ENCODE peak calls at places on chromosomes 13 and 19, in four cellular contexts. U is SK-N-SH, K is K562, A is GM12878. L is an unnamed sample.

GRCh38 chr13:70391678-70392077 is 283.4 kb upstream of the KLHL1 start:
- DNase-seq in U (no peak), K (no peak), A (no peak), L (peak; percentile 14)

GRCh38 chr19:41706741-41707501 is 1.5 kb upstream of the CEACAM5 start:
- DNase-seq in K (peak; percentile 94), U (peak; percentile 79), A (peak; percentile 3), L (peak; percentile 64)

GRCh38 chr13:103788061-103788652 is 721.9 kb upstream of the SLC10A2 start:
- DNase-seq in U (no peak), A (no peak), K (no peak), L (no peak)

GRCh38 chr19:54430306-54431254 is 15.3 kb downstream of the TTYH1 start:
- DNase-seq in A (no peak), U (peak; percentile 86), K (peak; percentile 87), L (no peak)

GRCh38 chr13:75181906-75182305 is 300.1 kb downstream of the TBC1D4 start:
- DNase-seq in U (no peak), A (no peak), K (no peak), L (no peak)

GRCh38 chr19:56476671-56477428 is at the start of gene ZNF667:
- DNase-seq in U (peak; percentile 28), A (no peak), K (no peak), L (no peak)

GRCh38 chr19:20038358-20039202 is 725 bp downstream of the ZNF682 start:
- DNase-seq in U (no peak), K (no peak), A (no peak), L (no peak)

GRCh38 chr19:27734496-27735220 is 1478.3 kb downstream of the UQCRFS1 start:
- DNase-seq in A (no peak), K (no peak), U (no peak), L (no peak)

GRCh38 chr19:46542428-46543230 is 47.0 kb upstream of the PNMA8B start:
- DNase-seq in A (no peak), U (peak; percentile 77), K (peak; percentile 75), L (peak; percentile 79)

GRCh38 chr13:26978081-26978860 is 193.3 kb downstream of the USP12 start:
- DNase-seq in A (no peak), U (no peak), K (no peak), L (no peak)

GRCh38 chr13:40812724-40813445 is 23.5 kb downstream of the SLC25A15 start:
- DNase-seq in K (peak; percentile 6), A (no peak), U (no peak), L (no peak)

GRCh38 chr19:57914517-57914916 is 1.9 kb downstream of the ZNF417 start:
- DNase-seq in U (no peak), A (no peak), K (no peak), L (peak; percentile 13)

GRCh38 chr13:51501592-51502205 is 48.9 kb upstream of the INTS6 start:
- DNase-seq in A (no peak), K (no peak), U (no peak), L (no peak)

GRCh38 chr19:3333020-3333583 is 33.3 kb upstream of the NFIC start:
- DNase-seq in K (no peak), A (no peak), U (no peak), L (no peak)

GRCh38 chr13:83151308-83151660 is 731.0 kb downstream of the SLITRK1 start:
- DNase-seq in A (no peak), U (no peak), K (no peak), L (no peak)

GRCh38 chr19:1407662-1408299 is 395 bp downstream of the DAZAP1 start:
- DNase-seq in A (no peak), U (no peak), K (peak; percentile 87), L (no peak)

GRCh38 chr13:20945952-20946383 is 43.4 kb upstream of the XPO4 start:
- DNase-seq in U (peak; percentile 30), A (no peak), K (no peak), L (no peak)

GRCh38 chr13:50537029-50537428 is 306.5 kb downstream of the DLEU7 start:
- DNase-seq in A (no peak), U (no peak), K (no peak), L (no peak)

GRCh38 chr13:39676315-39676876 is 20.9 kb downstream of the COG6 start:
- DNase-seq in U (peak; percentile 19), A (no peak), K (no peak), L (peak; percentile 28)

GRCh38 chr13:76735641-76736040 is 150.6 kb downstream of the KCTD12 start:
- DNase-seq in K (no peak), A (peak; percentile 23), U (no peak), L (no peak)

GRCh38 chr13:29654807-29655547 is 59.5 kb upstream of the SLC7A1 start:
- DNase-seq in U (no peak), A (no peak), K (no peak), L (no peak)

GRCh38 chr13:101453784-101454201 is 1.3 kb downstream of the ITGBL1 start:
- DNase-seq in U (peak; percentile 72), K (no peak), A (no peak), L (no peak)

GRCh38 chr19:13611596-13611995 is 105.3 kb upstream of the CACNA1A start:
- DNase-seq in A (no peak), K (no peak), U (no peak), L (no peak)

GRCh38 chr19:4009990-4010807 is 2.7 kb downstream of the PIAS4 start:
- DNase-seq in K (no peak), A (no peak), U (peak; percentile 6), L (no peak)

GRCh38 chr19:51809787-51810186 is 14.8 kb downstream of the FPR3 start:
- DNase-seq in U (no peak), A (no peak), K (no peak), L (peak; percentile 21)

GRCh38 chr13:22427783-22428182 is 753.0 kb upstream of the SGCG start:
- DNase-seq in U (no peak), A (no peak), K (no peak), L (no peak)

GRCh38 chr19:38676023-38676877 is 28.8 kb downstream of the ACTN4 start:
- DNase-seq in K (peak; percentile 62), U (no peak), A (no peak), L (no peak)

GRCh38 chr13:60957816-60958215 is 457.8 kb downstream of the PCDH20 start:
- DNase-seq in K (no peak), A (no peak), U (no peak), L (no peak)

GRCh38 chr13:95317037-95317989 is 16.1 kb upstream of the ABCC4 start:
- DNase-seq in K (peak; percentile 31), A (no peak), U (no peak), L (no peak)

GRCh38 chr13:46743191-46743590 is 53.8 kb downstream of the ESD start:
- DNase-seq in K (no peak), U (no peak), A (no peak), L (no peak)

GRCh38 chr19:30113182-30113581 is 171.1 kb downstream of the URI1 start:
- DNase-seq in A (no peak), U (no peak), K (no peak), L (no peak)

GRCh38 chr13:102049853-102050252 is 352.0 kb downstream of the FGF14 start:
- DNase-seq in A (no peak), K (no peak), U (no peak), L (no peak)

GRCh38 chr13:51583875-51584730 is at the start of gene WDFY2:
- DNase-seq in A (peak; percentile 99), U (peak; percentile 96), K (peak; percentile 92), L (peak; percentile 99)

GRCh38 chr19:19956431-19957075 is 55.8 kb downstream of the ZNF93 start:
- DNase-seq in U (no peak), K (no peak), A (no peak), L (no peak)

GRCh38 chr19:5147971-5148793 is 179.3 kb downstream of the KDM4B start:
- DNase-seq in U (no peak), K (no peak), A (no peak), L (no peak)
- TF ChIP-seq RFX5 in U (no peak), K (no peak), A (no peak), L (no peak)

GRCh38 chr13:73171926-73172325 is 113.1 kb downstream of the KLF5 start:
- DNase-seq in K (no peak), A (no peak), U (no peak), L (no peak)
- TF ChIP-seq NFIC in K (no peak), A (no peak), U (no peak), L (no peak)

DNA sequence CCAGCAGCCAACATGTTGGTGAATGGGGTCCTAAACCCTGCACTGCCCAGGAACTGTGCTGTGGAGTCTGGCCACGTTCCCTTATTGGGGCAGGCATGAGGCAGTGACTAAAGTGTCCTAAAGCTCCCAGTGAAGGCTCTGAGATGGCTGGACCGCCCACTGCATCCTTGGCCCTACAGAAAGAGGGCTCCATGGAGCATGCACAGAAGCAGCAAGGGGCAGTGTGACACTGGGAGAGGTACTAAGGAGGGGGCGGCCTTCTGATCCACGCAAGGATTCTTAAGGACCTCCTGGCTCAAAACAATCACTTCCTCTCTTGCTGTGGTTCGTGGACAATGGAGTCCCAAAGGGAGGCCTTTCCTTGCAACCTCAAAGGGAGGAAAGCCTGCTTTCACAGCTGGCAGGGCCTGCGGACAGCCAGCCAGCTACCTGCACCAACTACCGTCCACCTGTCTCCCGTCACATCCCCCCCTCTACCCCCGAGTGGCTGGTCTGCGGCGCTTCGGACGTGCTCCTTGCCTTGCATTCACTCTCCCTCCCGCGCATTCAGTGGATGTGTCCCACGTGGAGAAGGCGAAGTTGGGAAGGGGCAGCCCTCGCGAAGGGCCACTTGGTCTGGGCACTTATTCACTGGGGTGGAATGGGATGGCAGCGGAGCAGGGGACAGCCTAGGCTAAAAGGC is 63.9 kb upstream of the STARD13 start:
- DNase-seq in A (no peak), K (no peak), U (no peak), L (no peak)
- TF ChIP-seq RFX5 in A (no peak), K (no peak), U (no peak), L (no peak)

GRCh38 chr19:6234527-6234926 is 45.2 kb downstream of the MLLT1 start:
- DNase-seq in K (no peak), U (peak; percentile 31), A (no peak), L (no peak)

GRCh38 chr19:6233051-6233826 is 46.5 kb downstream of the MLLT1 start:
- DNase-seq in A (no peak), U (no peak), K (no peak), L (no peak)

GRCh38 chr19:6236310-6237291 is 43.2 kb downstream of the MLLT1 start:
- DNase-seq in K (no peak), A (no peak), U (peak; percentile 46), L (no peak)

GRCh38 chr19:6233827-6234511 is 45.8 kb downstream of the MLLT1 start:
- DNase-seq in A (no peak), K (peak; percentile 37), U (peak; percentile 68), L (no peak)

DNA sequence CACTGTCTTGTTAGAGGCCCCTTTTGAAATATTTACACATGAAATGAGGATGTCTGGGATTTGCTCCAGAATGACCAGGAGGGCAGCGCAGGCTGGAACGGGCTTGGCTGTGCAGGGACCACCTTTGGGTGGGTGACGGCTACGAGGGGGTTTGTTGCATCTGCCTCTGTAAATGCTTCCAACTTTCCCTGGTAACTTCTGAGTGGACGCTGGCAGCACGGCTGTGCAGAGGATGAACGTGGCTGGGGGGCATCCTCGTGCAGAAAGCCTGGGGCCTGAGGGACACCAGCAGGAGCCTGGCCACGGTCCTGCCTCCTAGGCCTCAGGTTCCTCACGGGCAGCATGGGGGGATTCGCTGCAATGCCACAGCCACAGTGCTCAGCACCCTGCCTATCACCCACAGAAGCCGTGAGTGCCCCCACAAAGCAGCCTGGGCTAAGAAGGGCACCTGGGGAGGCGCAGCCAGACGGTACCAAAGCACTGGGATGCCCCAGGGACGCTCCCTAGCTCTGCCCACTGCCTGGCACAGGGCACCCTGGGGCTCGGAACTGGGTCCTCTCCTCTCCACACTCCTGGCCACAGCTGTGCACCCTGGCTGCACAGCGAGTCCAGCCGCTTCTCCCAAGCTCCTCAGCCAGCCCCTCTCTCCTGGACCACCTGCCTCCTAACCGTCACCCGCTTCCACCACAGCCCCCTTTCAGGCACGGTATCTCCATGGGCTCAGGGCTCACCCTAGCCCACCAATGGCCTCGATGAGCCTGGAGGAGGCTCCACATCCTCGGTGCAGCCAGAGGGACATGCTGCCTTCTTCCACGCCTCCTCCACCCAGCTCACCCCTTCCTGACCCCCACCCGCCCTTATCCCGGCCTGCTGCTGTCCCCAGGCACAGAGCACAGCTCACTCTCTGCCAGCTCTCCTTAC is 44.5 kb downstream of the MLLT1 start:
- DNase-seq in U (peak; percentile 74), A (no peak), K (no peak), L (no peak)
- TF ChIP-seq NFIC in U (no peak), A (no peak), K (no peak), L (no peak)

L was measured in HepG2.